ENCODE peak calls at places on chromosome 13, in nine cellular contexts. Y is psoas muscle, T is fibroblast of the aortic adventitia, D is HFF-Myc, S is WERI-Rb-1, B is AG04449, I is adrenal gland, W is GM12864, R is heart left ventricle. G is an unnamed sample.
A peak's percentile ranks its signal among the peaks of the same experiment; 100 is the strongest.

GRCh38 chr13:79295906-79296564 is 110.0 kb downstream of the RBM26 start:
- DNase-seq in W (no peak), D (no peak), S (no peak), Y (no peak), T (no peak), B (no peak), I (no peak), R (no peak), G (no peak)

GRCh38 chr13:87403748-87404432 is 267.3 kb upstream of the SLITRK5 start:
- DNase-seq in W (no peak), Y (no peak), I (no peak), R (no peak), T (no peak), B (no peak), D (no peak), S (no peak), G (no peak)

GRCh38 chr13:95541308-95541707 is 11.2 kb upstream of the CLDN10 start:
- DNase-seq in Y (no peak), R (no peak), D (no peak), S (no peak), W (no peak), I (no peak), B (no peak), T (no peak), G (no peak)

GRCh38 chr13:30791354-30791921 is 56.1 kb downstream of the ALOX5AP start:
- DNase-seq in S (no peak), B (no peak), D (peak; percentile 84), W (no peak), T (peak; percentile 75), R (peak; percentile 74), Y (no peak), I (no peak), G (peak; percentile 69)

GRCh38 chr13:92355213-92355612 is 871.4 kb upstream of the GPC6 start:
- DNase-seq in T (peak; percentile 38), R (no peak), I (no peak), B (no peak), Y (no peak), D (no peak), W (no peak), S (peak; percentile 74), G (peak; percentile 25)

GRCh38 chr13:51827254-51827653 is 17.7 kb downstream of the TMEM272 start:
- DNase-seq in R (no peak), D (no peak), S (no peak), B (no peak), Y (no peak), T (no peak), W (no peak), I (no peak), G (no peak)

GRCh38 chr13:30892966-30893365 is 13.1 kb upstream of the MEDAG start:
- DNase-seq in T (peak; percentile 81), I (peak; percentile 43), W (no peak), R (no peak), Y (peak; percentile 81), S (peak; percentile 18), B (no peak), D (no peak), G (peak; percentile 56)

GRCh38 chr13:92260363-92260762 is 861.9 kb downstream of the GPC5 start:
- DNase-seq in T (no peak), D (no peak), R (no peak), I (no peak), Y (no peak), B (no peak), W (no peak), S (no peak), G (no peak)

GRCh38 chr13:41428155-41428554 is 29.2 kb upstream of the RGCC start:
- DNase-seq in T (no peak), B (no peak), R (peak; percentile 58), S (no peak), D (no peak), W (no peak), I (no peak), Y (no peak), G (no peak)

GRCh38 chr13:27482996-27483395 is 32.6 kb upstream of the MTIF3 start:
- DNase-seq in R (no peak), Y (no peak), T (no peak), W (peak; percentile 87), B (no peak), D (no peak), I (peak; percentile 9), S (peak; percentile 35), G (no peak)

GRCh38 chr13:110582421-110582954 is 21.0 kb upstream of the RAB20 start:
- DNase-seq in Y (no peak), W (no peak), T (no peak), R (no peak), S (no peak), D (no peak), B (no peak), I (no peak), G (no peak)

GRCh38 chr13:81395368-81395767 is 1054.4 kb upstream of the SPRY2 start:
- DNase-seq in I (no peak), W (no peak), S (no peak), Y (no peak), R (peak; percentile 46), D (no peak), T (no peak), B (no peak), G (no peak)

GRCh38 chr13:46668302-46668720 is 115.3 kb downstream of the LRCH1 start:
- DNase-seq in Y (peak; percentile 29), I (peak; percentile 50), B (peak; percentile 66), W (no peak), T (peak; percentile 96), R (peak; percentile 66), D (peak; percentile 68), S (no peak), G (peak; percentile 90)

GRCh38 chr13:29579094-29579493 is 16.4 kb downstream of the SLC7A1 start:
- DNase-seq in D (no peak), W (no peak), Y (no peak), B (no peak), R (no peak), I (no peak), S (no peak), T (no peak), G (no peak)
- H3K4me3 ChIP-seq in D (no peak overlapping the region), W (no peak overlapping the region), Y (no peak overlapping the region), B (no peak overlapping the region), R (no peak overlapping the region), I (no peak overlapping the region), S (no peak overlapping the region), T (no peak overlapping the region), G (no peak overlapping the region)

GRCh38 chr13:35672611-35673010 is 196.1 kb upstream of the MAB21L1 start:
- DNase-seq in T (peak; percentile 23), D (peak; percentile 66), B (peak; percentile 17), I (no peak), Y (no peak), R (no peak), S (peak; percentile 70), W (no peak), G (no peak)

DNA sequence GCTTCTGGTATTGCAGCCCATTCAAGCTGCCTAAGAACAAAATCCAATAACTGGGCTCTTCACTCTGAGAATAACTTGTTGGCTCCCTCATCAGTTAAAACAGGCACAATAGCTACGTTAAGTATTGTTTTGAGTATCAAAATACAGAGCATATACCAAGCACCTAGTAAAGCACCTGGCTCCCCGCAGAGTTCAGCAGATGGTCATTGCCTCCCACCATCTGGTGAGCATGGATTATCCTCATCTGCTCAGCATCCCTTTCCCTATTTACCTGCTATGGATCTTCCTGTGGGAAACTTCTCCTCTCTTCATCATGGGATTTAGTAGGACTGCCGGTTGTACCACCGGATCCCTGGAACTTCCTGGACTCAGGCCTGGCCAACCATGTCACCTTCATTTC is 199.2 kb upstream of the MAB21L1 start:
- DNase-seq in D (no peak), W (no peak), R (no peak), B (no peak), I (no peak), T (no peak), Y (no peak), S (peak; percentile 94), G (no peak)
- H3K4me3 ChIP-seq in D (no peak overlapping the region), W (no peak overlapping the region), R (no peak overlapping the region), B (no peak overlapping the region), I (no peak overlapping the region), T (no peak overlapping the region), Y (no peak overlapping the region), S (no peak overlapping the region), G (no peak overlapping the region)

GRCh38 chr13:97371486-97372109 is 62.4 kb upstream of the RAP2A start:
- DNase-seq in W (no peak), S (no peak), I (no peak), T (no peak), D (no peak), Y (no peak), B (no peak), R (no peak), G (no peak)

GRCh38 chr13:97367016-97367415 is 67.0 kb upstream of the RAP2A start:
- DNase-seq in Y (no peak), I (no peak), R (no peak), S (no peak), B (no peak), W (no peak), D (peak; percentile 52), T (no peak), G (peak; percentile 88)

GRCh38 chr13:97366172-97366688 is 67.7 kb upstream of the RAP2A start:
- DNase-seq in R (no peak), S (no peak), B (no peak), Y (no peak), W (no peak), D (no peak), I (no peak), T (no peak), G (no peak)

GRCh38 chr13:97367427-97367826 is 66.5 kb upstream of the RAP2A start:
- DNase-seq in R (no peak), D (peak; percentile 29), S (no peak), Y (peak; percentile 33), T (peak; percentile 56), I (peak; percentile 51), B (no peak), W (no peak), G (peak; percentile 87)

DNA sequence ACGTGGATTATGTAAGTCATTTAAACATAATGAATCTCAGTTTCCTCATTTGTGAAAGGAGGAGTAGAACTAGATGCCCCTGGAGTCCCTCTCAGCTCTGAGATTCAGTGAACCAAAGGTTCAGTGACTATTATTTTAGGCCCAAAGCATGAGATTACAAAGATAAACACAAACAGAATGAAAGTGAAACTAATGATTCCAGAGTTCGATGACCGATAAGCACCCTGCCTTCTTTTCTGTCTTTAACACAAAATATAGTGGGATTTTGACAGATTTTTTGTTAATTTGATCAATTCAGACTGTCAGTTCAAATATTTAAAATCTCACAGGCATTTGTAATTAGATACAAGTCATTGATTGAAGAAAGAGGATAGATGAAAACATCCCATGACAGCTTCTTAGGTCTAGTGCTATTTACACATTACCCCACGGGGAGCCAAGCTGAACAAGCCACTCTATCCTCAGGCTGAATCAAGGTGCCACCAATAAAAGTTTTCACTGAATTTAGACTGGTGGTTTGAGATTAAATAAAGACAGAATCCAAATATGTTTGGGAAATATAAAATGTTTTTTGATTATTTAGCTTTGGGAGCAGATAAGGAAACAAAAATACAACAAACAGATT is 64.6 kb upstream of the RAP2A start:
- DNase-seq in W (no peak), Y (no peak), B (no peak), T (peak; percentile 37), S (no peak), D (no peak), I (no peak), R (no peak), G (peak; percentile 55)
- H3K4me3 ChIP-seq in W (peak overlapping the region; percentile 47), Y (peak overlapping the region; percentile 53), B (no peak overlapping the region), T (peak overlapping the region; percentile 54), S (no peak overlapping the region), D (peak overlapping the region; percentile 14), I (no peak overlapping the region), R (peak overlapping the region; percentile 46), G (peak overlapping the region; percentile 47)

DNA sequence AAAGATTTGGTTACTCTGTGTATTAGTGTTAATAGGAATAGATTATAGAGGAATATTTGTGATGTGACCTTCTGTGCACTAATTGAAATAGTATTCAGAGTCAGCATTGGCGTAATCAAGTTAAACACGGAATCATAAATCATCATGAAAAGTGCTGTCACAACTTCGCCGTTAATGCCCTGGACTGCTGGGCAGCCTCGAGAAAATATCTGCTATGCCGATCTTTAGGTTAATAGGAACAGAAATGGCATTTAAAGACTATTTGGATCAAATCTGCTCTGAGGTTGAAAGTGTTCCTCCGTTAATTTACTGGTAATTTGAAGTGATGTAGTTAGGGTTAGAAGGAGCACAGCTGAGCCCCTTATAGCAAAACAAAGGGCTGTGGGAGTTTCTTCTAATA is 219.0 kb downstream of the MZT1 start:
- DNase-seq in Y (no peak), B (no peak), W (no peak), I (no peak), D (no peak), T (no peak), R (no peak), S (no peak), G (no peak)
- H3K4me3 ChIP-seq in Y (no peak overlapping the region), B (no peak overlapping the region), W (no peak overlapping the region), I (no peak overlapping the region), D (no peak overlapping the region), T (no peak overlapping the region), R (no peak overlapping the region), S (no peak overlapping the region), G (no peak overlapping the region)